ENCODE peak calls at places on chromosome 2, in five cellular contexts. V is stimulated activated CD8-positive, alpha-beta memory T cell treated with anti-CD3 and anti-CD28 coated beads, Interleukin-12 subunit alpha, Interleukin-12 subunit beta, amount 100 ng/mL, for 1 hour; W is cardiac fibroblast; Y is foreskin fibroblast; G is NCI-H774. D is an unnamed sample.

GRCh38 chr2:169734172-169734847 is 678 bp downstream of the KLHL23 start:
- DNase-seq in V (no peak), W (no peak), Y (peak), G (no peak), D (no peak)

GRCh38 chr2:15860760-15861159 is 79.6 kb upstream of the MYCN start:
- DNase-seq in V (no peak), W (no peak), Y (no peak), G (no peak), D (no peak)

GRCh38 chr2:60945341-60945740 is 64.0 kb downstream of the REL start:
- DNase-seq in V (no peak), W (no peak), Y (no peak), G (no peak), D (no peak)

GRCh38 chr2:199987586-199987985 is 32.2 kb downstream of the MAIP1 start:
- DNase-seq in V (no peak), W (no peak), Y (peak), G (no peak), D (no peak)

GRCh38 chr2:10839813-10840212 is 27.2 kb upstream of the PDIA6 start:
- DNase-seq in V (no peak), W (peak), Y (peak), G (no peak), D (no peak)

GRCh38 chr2:100013892-100014677 is 128.3 kb downstream of the AFF3 start:
- DNase-seq in V (no peak), W (peak), Y (peak), G (no peak), D (peak)

GRCh38 chr2:46014911-46015654 is 282.1 kb upstream of the EPAS1 start:
- DNase-seq in V (no peak), W (peak), Y (no peak), G (no peak), D (no peak)

GRCh38 chr2:31222086-31222485 is 4.8 kb upstream of the CAPN14 start:
- DNase-seq in V (no peak), W (no peak), Y (no peak), G (no peak), D (no peak)

GRCh38 chr2:46383784-46384456 is 86.7 kb downstream of the EPAS1 start:
- DNase-seq in V (no peak), W (no peak), Y (no peak), G (no peak), D (no peak)

GRCh38 chr2:241123816-241124536 is 21.9 kb upstream of the MTERF4 start:
- DNase-seq in V (no peak), W (no peak), Y (no peak), G (no peak), D (no peak)

GRCh38 chr2:224221455-224221913 is 180.4 kb downstream of the FAM124B start:
- DNase-seq in V (no peak), W (peak), Y (peak), G (no peak), D (peak)

GRCh38 chr2:8031370-8031769 is 650.5 kb upstream of the ID2 start:
- DNase-seq in V (no peak), W (no peak), Y (no peak), G (no peak), D (no peak)

GRCh38 chr2:62593825-62594224 is 87.8 kb upstream of the TMEM17 start:
- DNase-seq in V (no peak), W (no peak), Y (no peak), G (no peak), D (no peak)

GRCh38 chr2:241053576-241054251 is 48.4 kb downstream of the MTERF4 start:
- DNase-seq in V (no peak), W (no peak), Y (no peak), G (no peak), D (no peak)